ENCODE peak calls at places on chromosomes 11 and 22, in five cellular contexts. B is HCT116, L is H1, I is HepG2, J is GM12878. F is an unnamed sample.

GRCh38 chr11:120401506-120401905 is 65.3 kb downstream of the ARHGEF12 start:
- DNase-seq in B (no peak), L (no peak), I (no peak), J (no peak), F (no peak)

GRCh38 chr11:125777309-125777708 is 1.3 kb downstream of the PATE2 start:
- DNase-seq in B (no peak), L (no peak), I (no peak), J (no peak), F (no peak)

GRCh38 chr22:36003972-36004674 is 24.5 kb downstream of the RBFOX2 start:
- DNase-seq in B (no peak), L (no peak), I (no peak), J (no peak), F (no peak)

GRCh38 chr11:93577291-93577690 is 34.1 kb upstream of the SMCO4 start:
- DNase-seq in B (no peak), L (no peak), I (no peak), J (no peak), F (no peak)

GRCh38 chr22:44242946-44243724 is 62.4 kb downstream of the PARVG start:
- DNase-seq in B (no peak), L (no peak), I (no peak), J (no peak), F (no peak)

GRCh38 chr11:132605794-132606570 is 926.3 kb downstream of the OPCML start:
- DNase-seq in B (no peak), L (no peak), I (no peak), J (no peak), F (no peak)

GRCh38 chr11:76787911-76788596 is 4.9 kb downstream of the TSKU start:
- DNase-seq in B (peak; percentile 61), L (no peak), I (peak; percentile 75), J (no peak), F (peak; percentile 90)

GRCh38 chr22:21068681-21069276 is 23.0 kb downstream of the LRRC74B start:
- DNase-seq in B (no peak), L (no peak), I (no peak), J (no peak), F (no peak)

GRCh38 chr11:8661036-8661435 is 21.4 kb downstream of the TRIM66 start:
- DNase-seq in B (no peak), L (no peak), I (no peak), J (no peak), F (no peak)

DNA sequence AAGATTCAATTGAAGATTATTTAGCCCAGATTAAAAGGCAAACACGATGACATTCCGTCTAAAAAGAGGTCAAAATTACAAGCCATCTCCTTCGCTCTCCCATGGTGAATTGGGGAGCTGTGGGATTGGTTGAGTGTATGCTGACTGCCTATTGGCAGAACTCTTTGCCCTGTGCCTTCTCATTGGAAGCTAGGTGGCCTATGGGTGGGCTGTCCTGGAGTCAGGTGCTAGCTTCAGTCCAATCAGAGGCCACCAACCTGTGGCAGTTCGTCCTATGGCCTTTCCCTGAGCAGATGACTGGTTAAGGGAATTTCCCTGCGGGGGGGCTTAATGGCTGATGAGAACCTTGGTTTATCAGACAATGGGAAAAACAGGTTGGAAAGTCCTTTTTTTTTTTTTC is 3.2 kb upstream of the MTMR3 start:
- DNase-seq in B (peak; percentile 10), L (no peak), I (no peak), J (no peak), F (no peak)
- TF ChIP-seq ATF3 in B (no peak), L (no peak), I (no peak), J (no peak), F (no peak)

GRCh38 chr11:41457216-41458014 is 2.0 kb downstream of the LRRC4C start:
- DNase-seq in B (no peak), L (no peak), I (no peak), J (no peak), F (no peak)

GRCh38 chr11:41459602-41460405 is at the start of gene LRRC4C:
- DNase-seq in B (no peak), L (no peak), I (no peak), J (no peak), F (no peak)

GRCh38 chr11:41461057-41461681 is 1.7 kb upstream of the LRRC4C start:
- DNase-seq in B (peak; percentile 1), L (no peak), I (peak; percentile 5), J (no peak), F (peak; percentile 14)

GRCh38 chr11:41451011-41451410 is 8.4 kb downstream of the LRRC4C start:
- DNase-seq in B (no peak), L (no peak), I (no peak), J (no peak), F (no peak)

DNA sequence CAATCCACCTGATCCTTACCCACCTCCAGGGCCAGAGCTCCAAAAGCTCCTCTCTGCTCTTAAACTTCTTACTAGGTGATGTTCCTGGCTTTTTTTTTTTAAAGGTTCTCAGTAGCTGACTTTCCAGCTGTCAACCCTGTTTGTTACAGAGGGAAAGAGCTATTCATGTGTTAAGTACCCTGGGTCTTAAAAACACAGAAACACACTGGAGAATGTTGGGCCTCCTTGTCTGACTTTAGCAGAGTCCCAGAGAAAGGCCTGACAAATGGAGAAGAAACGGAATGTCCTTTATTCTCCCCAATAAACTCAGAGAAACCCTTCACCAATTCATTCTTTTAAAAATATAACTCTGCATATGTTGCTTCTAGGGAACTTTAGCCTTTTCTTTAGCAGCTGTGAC is 3.2 kb downstream of the LRRC4C start:
- DNase-seq in B (no peak), L (no peak), I (no peak), J (no peak), F (no peak)
- H3K4me3 ChIP-seq in B (no peak overlapping the region), L (no peak overlapping the region), I (no peak overlapping the region), J (no peak overlapping the region), F (no peak overlapping the region)

DNA sequence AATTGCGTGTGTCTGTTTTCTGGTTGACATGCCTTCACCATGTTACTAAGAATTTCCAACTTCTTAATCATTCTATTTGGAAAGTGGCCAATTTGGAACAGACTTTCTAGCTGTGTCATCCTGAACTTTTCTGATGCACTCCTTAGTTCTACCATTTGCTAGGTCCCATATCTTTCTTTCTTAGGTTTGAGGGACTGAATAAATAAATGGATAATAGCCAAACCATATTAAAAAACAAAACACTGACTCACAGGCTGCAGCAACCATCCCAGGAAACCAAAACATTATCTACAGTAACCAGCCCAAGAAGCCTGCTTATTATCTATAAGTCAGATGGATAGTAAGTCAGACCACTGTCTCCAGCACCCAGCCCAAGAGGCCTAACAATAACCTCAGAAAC is 57.5 kb upstream of the PLET1 start:
- DNase-seq in B (peak; percentile 4), L (no peak), I (no peak), J (no peak), F (no peak)
- TF ChIP-seq ATF3 in B (no peak), L (no peak), I (no peak), J (no peak), F (no peak)

GRCh38 chr11:70077411-70078094 is 564 bp upstream of the ANO1 start:
- DNase-seq in B (no peak), L (no peak), I (no peak), J (no peak), F (no peak)
- H3K4me3 ChIP-seq in B (peak overlapping the region; percentile 53), L (peak overlapping the region; percentile 1), I (no peak overlapping the region), J (no peak overlapping the region), F (no peak overlapping the region)

GRCh38 chr22:24686280-24686679 is 83.3 kb downstream of the GGT1 start:
- DNase-seq in B (no peak), L (no peak), I (no peak), J (no peak), F (no peak)

GRCh38 chr22:24688294-24688693 is 85.3 kb downstream of the GGT1 start:
- DNase-seq in B (no peak), L (no peak), I (no peak), J (no peak), F (no peak)

GRCh38 chr22:24681236-24681635 is 78.2 kb downstream of the GGT1 start:
- DNase-seq in B (no peak), L (no peak), I (no peak), J (no peak), F (no peak)

GRCh38 chr22:24683671-24684070 is 80.7 kb downstream of the GGT1 start:
- DNase-seq in B (no peak), L (no peak), I (no peak), J (no peak), F (no peak)

DNA sequence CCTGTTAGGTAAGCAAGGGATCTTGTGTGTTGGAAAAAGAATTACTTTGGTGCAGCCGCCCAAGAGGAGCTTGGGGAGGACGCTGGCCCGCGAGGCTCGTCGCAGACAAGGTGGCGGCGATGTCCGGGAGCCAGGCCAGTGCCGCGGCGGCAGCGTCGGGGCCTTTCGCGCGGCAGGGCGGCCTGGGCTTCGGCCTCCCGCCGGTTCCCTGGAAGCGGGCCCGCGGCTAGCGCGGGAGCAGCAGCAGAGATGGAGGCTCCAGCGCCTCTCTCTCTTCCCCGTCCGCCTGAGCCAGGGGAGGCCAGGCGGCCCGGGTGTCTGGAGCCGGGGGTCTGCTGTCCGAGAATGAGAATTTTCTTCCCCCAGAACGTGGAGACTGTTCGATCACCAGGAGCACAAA is 82.8 kb downstream of the GGT1 start:
- DNase-seq in B (no peak), L (no peak), I (no peak), J (no peak), F (no peak)
- TF ChIP-seq ATF3 in B (no peak), L (no peak), I (no peak), J (no peak), F (no peak)

GRCh38 chr11:74311352-74311926 is at the start of gene P4HA3:
- DNase-seq in B (peak; percentile 18), L (peak; percentile 31), I (peak; percentile 13), J (no peak), F (peak; percentile 86)
- H3K4me3 ChIP-seq in B (peak within 1 kb of the TSS; percentile 23), L (peak within 1 kb of the TSS; percentile 13), I (peak within 1 kb of the TSS; percentile 36), J (no peak within 1 kb of the TSS), F (peak within 1 kb of the TSS; percentile 43)

GRCh38 chr11:86551286-86551685 is 121.1 kb downstream of the ME3 start:
- DNase-seq in B (no peak), L (no peak), I (peak; percentile 53), J (peak; percentile 1), F (peak; percentile 16)

GRCh38 chr11:86550757-86551156 is 121.7 kb downstream of the ME3 start:
- DNase-seq in B (no peak), L (no peak), I (no peak), J (no peak), F (no peak)

GRCh38 chr11:86547727-86548126 is 124.7 kb downstream of the ME3 start:
- DNase-seq in B (no peak), L (no peak), I (no peak), J (no peak), F (no peak)

GRCh38 chr11:86551693-86552092 is 120.7 kb downstream of the ME3 start:
- DNase-seq in B (no peak), L (no peak), I (peak; percentile 33), J (no peak), F (no peak)

DNA sequence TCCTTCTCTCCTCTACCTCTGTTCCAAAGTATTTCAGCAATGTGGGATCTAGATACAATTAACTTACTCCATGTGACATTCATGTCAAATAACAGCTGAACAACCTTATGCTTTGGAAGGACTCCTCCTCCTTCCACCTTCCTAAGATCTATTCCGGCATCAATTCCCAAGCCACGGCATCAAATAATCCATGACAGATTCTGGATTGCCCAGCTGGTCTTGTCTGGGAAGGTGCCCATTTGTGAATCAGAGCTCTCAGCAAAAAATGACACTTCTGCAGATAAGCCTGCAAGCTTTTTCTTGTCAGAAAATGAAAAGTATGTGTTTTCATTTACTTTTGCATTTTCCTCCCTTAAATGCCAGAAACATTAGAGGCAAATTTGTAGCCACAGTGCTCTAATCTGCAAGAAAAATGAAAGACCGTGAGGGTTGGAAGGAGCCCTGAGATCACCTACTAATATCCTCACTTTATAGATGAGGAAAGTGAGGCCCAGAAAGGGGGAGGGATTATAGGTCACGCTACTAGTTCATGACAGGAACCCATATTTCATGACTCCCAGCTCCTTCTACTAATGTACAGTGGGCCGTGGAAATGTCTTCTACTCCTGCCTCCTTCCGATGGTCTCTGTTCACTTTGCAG is 124.0 kb downstream of the ME3 start:
- DNase-seq in B (no peak), L (no peak), I (no peak), J (no peak), F (no peak)
- TF ChIP-seq ATF3 in B (no peak), L (no peak), I (no peak), J (no peak), F (no peak)

F was measured in K562.